ENCODE peak calls at places on chromosomes 11 and 22, in seven cellular contexts. V, X, T, W, A, I and Q are unnamed samples.

GRCh38 chr11:63879598-63879997 is 37.4 kb downstream of the RCOR2 start:
- DNase-seq in A (no peak), T (no peak), X (no peak), W (no peak), I (no peak), V (no peak), Q (no peak)

GRCh38 chr22:35736701-35737100 is 19.0 kb downstream of the APOL5 start:
- DNase-seq in A (no peak), W (no peak), T (no peak), X (no peak), V (no peak), I (no peak), Q (no peak)

GRCh38 chr11:116822575-116822974 is 529 bp downstream of the APOA4 start:
- DNase-seq in I (no peak), X (no peak), W (no peak), T (no peak), V (no peak), A (no peak), Q (no peak)

GRCh38 chr11:803770-804598 is 1.0 kb downstream of the PIDD1 start:
- DNase-seq in T (no peak), I (peak), X (no peak), A (no peak), V (no peak), W (peak), Q (no peak)

GRCh38 chr11:70737816-70738630 is 339.7 kb downstream of the CTTN start:
- DNase-seq in I (no peak), W (no peak), X (no peak), A (no peak), T (no peak), V (no peak), Q (no peak)

GRCh38 chr11:14638561-14638960 is 5.0 kb upstream of the PDE3B start:
- DNase-seq in T (peak), X (no peak), W (no peak), A (no peak), V (no peak), I (no peak), Q (no peak)

GRCh38 chr11:27505781-27506180 is 788 bp downstream of the LIN7C start:
- DNase-seq in T (no peak), V (peak), A (no peak), I (peak), X (peak), W (no peak), Q (no peak)

GRCh38 chr22:27224485-27225364 is 567.3 kb downstream of the MIAT start:
- DNase-seq in I (peak), A (no peak), W (no peak), X (peak), V (no peak), T (peak), Q (no peak)

GRCh38 chr22:27662359-27663030 is 139.1 kb downstream of the MN1 start:
- DNase-seq in V (no peak), X (no peak), A (no peak), T (no peak), I (no peak), W (no peak), Q (peak)

GRCh38 chr11:128970598-128971190 is 28.0 kb upstream of the TP53AIP1 start:
- DNase-seq in I (no peak), X (no peak), A (no peak), W (no peak), V (no peak), T (no peak), Q (no peak)

GRCh38 chr11:16791494-16791961 is 53.1 kb downstream of the C11orf58 start:
- DNase-seq in I (peak), W (peak), A (peak), T (peak), X (peak), V (no peak), Q (peak)

GRCh38 chr11:134014502-134014901 is 54.4 kb upstream of the JAM3 start:
- DNase-seq in I (peak), X (no peak), W (no peak), A (no peak), T (no peak), V (no peak), Q (peak)

GRCh38 chr11:102240502-102240901 is 76.8 kb upstream of the BIRC3 start:
- DNase-seq in A (no peak), W (no peak), V (no peak), X (peak), I (peak), T (peak), Q (no peak)

GRCh38 chr11:11213117-11213516 is 139.9 kb downstream of the CSNK2A3 start:
- DNase-seq in W (no peak), I (no peak), X (no peak), T (no peak), V (no peak), A (no peak), Q (no peak)

GRCh38 chr11:79413258-79413657 is 27.6 kb downstream of the TENM4 start:
- DNase-seq in T (peak), A (no peak), V (no peak), X (peak), I (peak), W (peak), Q (no peak)

GRCh38 chr11:59756845-59757244 is 1.7 kb downstream of the STX3 start:
- DNase-seq in A (peak), W (peak), V (peak), I (peak), X (no peak), T (peak), Q (peak)

GRCh38 chr22:32130464-32130863 is 28.6 kb downstream of the C22orf42 start:
- DNase-seq in T (no peak), X (peak), I (no peak), W (no peak), V (no peak), A (no peak), Q (no peak)

GRCh38 chr11:37786214-37786755 is 1188.2 kb upstream of the RAG2 start:
- DNase-seq in V (no peak), A (no peak), W (peak), X (peak), I (peak), T (peak), Q (no peak)

GRCh38 chr11:48001438-48002021 is 21.2 kb downstream of the PTPRJ start:
- DNase-seq in A (no peak), I (peak), T (peak), X (peak), W (no peak), V (peak), Q (no peak)

GRCh38 chr22:33117821-33118220 is 59.6 kb upstream of the SYN3 start:
- DNase-seq in A (no peak), V (no peak), W (no peak), T (no peak), X (no peak), I (no peak), Q (no peak)

GRCh38 chr11:1129666-1130160 is 28.0 kb upstream of the MUC5AC start:
- DNase-seq in A (peak), X (no peak), V (no peak), T (no peak), W (no peak), I (no peak), Q (no peak)

GRCh38 chr22:32660292-32660691 is 141.2 kb upstream of the TIMP3 start:
- DNase-seq in T (peak), A (peak), X (peak), W (peak), V (peak), I (peak), Q (peak)

GRCh38 chr11:35162795-35163194 is 23.8 kb downstream of the CD44 start:
- DNase-seq in V (no peak), I (no peak), W (no peak), A (no peak), X (no peak), T (no peak), Q (no peak)

GRCh38 chr11:115222218-115222862 is 281.9 kb downstream of the CADM1 start:
- DNase-seq in I (peak), W (peak), X (peak), T (peak), A (no peak), V (peak), Q (peak)

GRCh38 chr11:131955901-131956300 is 585.5 kb downstream of the NTM start:
- DNase-seq in A (no peak), W (peak), V (no peak), I (no peak), X (no peak), T (no peak), Q (no peak)

GRCh38 chr11:100991541-100991940 is 138.1 kb downstream of the PGR start:
- DNase-seq in A (no peak), I (peak), W (peak), V (no peak), X (peak), T (no peak), Q (no peak)

GRCh38 chr22:42296381-42296853 is 26.0 kb upstream of the TCF20 start:
- DNase-seq in A (peak), W (no peak), T (no peak), V (no peak), I (no peak), X (no peak), Q (no peak)

GRCh38 chr11:32267679-32268187 is 167.6 kb downstream of the WT1 start:
- DNase-seq in T (no peak), V (no peak), X (no peak), A (no peak), W (no peak), I (no peak), Q (no peak)

GRCh38 chr11:22192642-22193347 is at the start of gene ANO5:
- DNase-seq in A (peak), T (no peak), X (no peak), W (peak), I (no peak), V (peak), Q (no peak)

GRCh38 chr22:36368359-36368983 is 19.3 kb downstream of the MYH9 start:
- DNase-seq in T (peak), X (peak), A (peak), V (no peak), W (peak), I (peak), Q (peak)

GRCh38 chr11:120956710-120957500 is 67.0 kb upstream of the TBCEL start:
- DNase-seq in W (peak), X (no peak), I (no peak), T (no peak), A (no peak), V (peak), Q (no peak)

GRCh38 chr11:1762537-1763302 is 1.0 kb downstream of the CTSD start:
- DNase-seq in A (peak), W (peak), X (no peak), T (no peak), I (no peak), V (no peak), Q (peak)

GRCh38 chr11:112526699-112527410 is 266.2 kb upstream of the PLET1 start:
- DNase-seq in W (peak), A (no peak), V (no peak), X (peak), T (no peak), I (peak), Q (no peak)

GRCh38 chr11:117387992-117388765 is 60.5 kb downstream of the CEP164 start:
- DNase-seq in I (peak), T (peak), A (no peak), V (no peak), X (peak), W (no peak), Q (no peak)

GRCh38 chr11:68200639-68201038 is 12.5 kb downstream of the KMT5B start:
- DNase-seq in V (no peak), I (peak), A (no peak), X (peak), W (peak), T (peak), Q (no peak)

GRCh38 chr11:121451178-121451981 is 734 bp upstream of the SORL1 start:
- DNase-seq in W (no peak), X (no peak), I (no peak), A (no peak), V (no peak), T (no peak), Q (no peak)

GRCh38 chr11:131370901-131371790 is 731 bp downstream of the NTM start:
- DNase-seq in I (no peak), X (no peak), W (no peak), V (no peak), A (no peak), T (no peak), Q (no peak)

GRCh38 chr11:33350287-33350686 is 93.1 kb downstream of the HIPK3 start:
- DNase-seq in W (no peak), X (no peak), V (no peak), I (no peak), A (no peak), T (no peak), Q (no peak)